ENCODE peak calls at places on chromosome 20, in five cellular contexts. One of them, this sample, is unnamed.

GRCh38 chr20:31632503-31633338 is 5.0 kb upstream of the COX4I2 start:
- DNase-seq in ovary: no peak
- DNase-seq in endodermal cell: no peak
- DNase-seq in aorta: no peak
- DNase-seq in A549: no peak
- DNase-seq in this sample: no peak

GRCh38 chr20:19758888-19759331 is 852 bp downstream of the RIN2 start:
- DNase-seq in ovary: peak
- DNase-seq in aorta: peak
- DNase-seq in endodermal cell: peak
- DNase-seq in A549: peak
- DNase-seq in this sample: peak

GRCh38 chr20:36620917-36621316 is 15.3 kb downstream of the RAB5IF start:
- DNase-seq in aorta: no peak
- DNase-seq in endodermal cell: no peak
- DNase-seq in ovary: no peak
- DNase-seq in A549: no peak
- DNase-seq in this sample: no peak

GRCh38 chr20:6692566-6693168 is 74.8 kb upstream of the BMP2 start:
- DNase-seq in endodermal cell: no peak
- DNase-seq in aorta: no peak
- DNase-seq in A549: no peak
- DNase-seq in ovary: no peak
- DNase-seq in this sample: no peak

GRCh38 chr20:46260480-46260879 is 47.8 kb downstream of the CDH22 start:
- DNase-seq in aorta: no peak
- DNase-seq in ovary: no peak
- DNase-seq in A549: no peak
- DNase-seq in endodermal cell: no peak
- DNase-seq in this sample: peak

GRCh38 chr20:25038103-25038410 is 19.9 kb downstream of the ACSS1 start:
- DNase-seq in A549: no peak
- DNase-seq in ovary: no peak
- DNase-seq in aorta: no peak
- DNase-seq in endodermal cell: no peak
- DNase-seq in this sample: no peak

GRCh38 chr20:10297684-10298240 is 79.1 kb downstream of the SNAP25 start:
- DNase-seq in ovary: no peak
- DNase-seq in A549: no peak
- DNase-seq in endodermal cell: no peak
- DNase-seq in aorta: no peak
- DNase-seq in this sample: no peak

GRCh38 chr20:34179636-34180360 is 61.4 kb upstream of the ASIP start:
- DNase-seq in A549: peak
- DNase-seq in aorta: no peak
- DNase-seq in ovary: no peak
- DNase-seq in endodermal cell: no peak
- DNase-seq in this sample: no peak

GRCh38 chr20:32316667-32317066 is 39.2 kb downstream of the KIF3B start:
- DNase-seq in A549: peak
- DNase-seq in ovary: no peak
- DNase-seq in aorta: no peak
- DNase-seq in endodermal cell: no peak
- DNase-seq in this sample: no peak

GRCh38 chr20:1673424-1673823 is 15.8 kb upstream of the SIRPG start:
- DNase-seq in A549: no peak
- DNase-seq in aorta: no peak
- DNase-seq in ovary: no peak
- DNase-seq in endodermal cell: no peak
- DNase-seq in this sample: no peak

GRCh38 chr20:49695830-49696229 is 17.8 kb downstream of the B4GALT5 start:
- DNase-seq in A549: no peak
- DNase-seq in endodermal cell: no peak
- DNase-seq in ovary: no peak
- DNase-seq in aorta: no peak
- DNase-seq in this sample: no peak

GRCh38 chr20:46311039-46311650 is 2.8 kb upstream of the CDH22 start:
- DNase-seq in A549: peak
- DNase-seq in endodermal cell: no peak
- DNase-seq in ovary: no peak
- DNase-seq in aorta: no peak
- DNase-seq in this sample: no peak

GRCh38 chr20:10655723-10656122 is 18.1 kb downstream of the JAG1 start:
- DNase-seq in aorta: no peak
- DNase-seq in A549: no peak
- DNase-seq in endodermal cell: no peak
- DNase-seq in ovary: no peak
- DNase-seq in this sample: no peak

GRCh38 chr20:51206032-51206662 is 183.2 kb upstream of the KCNG1 start:
- DNase-seq in ovary: no peak
- DNase-seq in aorta: no peak
- DNase-seq in A549: no peak
- DNase-seq in endodermal cell: peak
- DNase-seq in this sample: no peak

GRCh38 chr20:31594558-31595379 is 10.3 kb upstream of the ID1 start:
- DNase-seq in endodermal cell: peak
- DNase-seq in A549: peak
- DNase-seq in ovary: no peak
- DNase-seq in aorta: no peak
- DNase-seq in this sample: peak

GRCh38 chr20:19780261-19780660 is 22.2 kb downstream of the RIN2 start:
- DNase-seq in A549: no peak
- DNase-seq in aorta: no peak
- DNase-seq in endodermal cell: no peak
- DNase-seq in ovary: no peak
- DNase-seq in this sample: no peak

GRCh38 chr20:41798926-41799502 is 180.8 kb upstream of the CHD6 start:
- DNase-seq in aorta: no peak
- DNase-seq in endodermal cell: peak
- DNase-seq in A549: no peak
- DNase-seq in ovary: no peak
- DNase-seq in this sample: no peak

GRCh38 chr20:38880952-38881735 is 45.1 kb upstream of the FAM83D start:
- DNase-seq in A549: no peak
- DNase-seq in ovary: no peak
- DNase-seq in endodermal cell: no peak
- DNase-seq in aorta: no peak
- DNase-seq in this sample: no peak

GRCh38 chr20:1952737-1953530 is 40.9 kb downstream of the PDYN start:
- DNase-seq in ovary: no peak
- DNase-seq in aorta: no peak
- DNase-seq in A549: no peak
- DNase-seq in endodermal cell: no peak
- DNase-seq in this sample: no peak

GRCh38 chr20:31666258-31667042 is 28.7 kb downstream of the COX4I2 start:
- DNase-seq in ovary: no peak
- DNase-seq in endodermal cell: peak
- DNase-seq in aorta: peak
- DNase-seq in A549: no peak
- DNase-seq in this sample: peak

GRCh38 chr20:36274248-36274841 is 31.8 kb upstream of the DLGAP4 start:
- DNase-seq in endodermal cell: no peak
- DNase-seq in ovary: no peak
- DNase-seq in A549: no peak
- DNase-seq in aorta: no peak
- DNase-seq in this sample: no peak

GRCh38 chr20:63946986-63947637 is 9.1 kb downstream of the UCKL1 start:
- DNase-seq in endodermal cell: no peak
- DNase-seq in A549: no peak
- DNase-seq in ovary: peak
- DNase-seq in aorta: no peak
- DNase-seq in this sample: peak

GRCh38 chr20:63945031-63945658 is 11.1 kb downstream of the UCKL1 start:
- DNase-seq in ovary: no peak
- DNase-seq in A549: no peak
- DNase-seq in endodermal cell: no peak
- DNase-seq in aorta: peak
- DNase-seq in this sample: peak

GRCh38 chr20:63950701-63951397 is 5.4 kb downstream of the UCKL1 start:
- DNase-seq in endodermal cell: no peak
- DNase-seq in aorta: no peak
- DNase-seq in ovary: no peak
- DNase-seq in A549: no peak
- DNase-seq in this sample: peak

GRCh38 chr20:63945921-63946920 is 10.0 kb downstream of the UCKL1 start:
- DNase-seq in endodermal cell: no peak
- DNase-seq in A549: no peak
- DNase-seq in aorta: no peak
- DNase-seq in ovary: peak
- DNase-seq in this sample: no peak

DNA sequence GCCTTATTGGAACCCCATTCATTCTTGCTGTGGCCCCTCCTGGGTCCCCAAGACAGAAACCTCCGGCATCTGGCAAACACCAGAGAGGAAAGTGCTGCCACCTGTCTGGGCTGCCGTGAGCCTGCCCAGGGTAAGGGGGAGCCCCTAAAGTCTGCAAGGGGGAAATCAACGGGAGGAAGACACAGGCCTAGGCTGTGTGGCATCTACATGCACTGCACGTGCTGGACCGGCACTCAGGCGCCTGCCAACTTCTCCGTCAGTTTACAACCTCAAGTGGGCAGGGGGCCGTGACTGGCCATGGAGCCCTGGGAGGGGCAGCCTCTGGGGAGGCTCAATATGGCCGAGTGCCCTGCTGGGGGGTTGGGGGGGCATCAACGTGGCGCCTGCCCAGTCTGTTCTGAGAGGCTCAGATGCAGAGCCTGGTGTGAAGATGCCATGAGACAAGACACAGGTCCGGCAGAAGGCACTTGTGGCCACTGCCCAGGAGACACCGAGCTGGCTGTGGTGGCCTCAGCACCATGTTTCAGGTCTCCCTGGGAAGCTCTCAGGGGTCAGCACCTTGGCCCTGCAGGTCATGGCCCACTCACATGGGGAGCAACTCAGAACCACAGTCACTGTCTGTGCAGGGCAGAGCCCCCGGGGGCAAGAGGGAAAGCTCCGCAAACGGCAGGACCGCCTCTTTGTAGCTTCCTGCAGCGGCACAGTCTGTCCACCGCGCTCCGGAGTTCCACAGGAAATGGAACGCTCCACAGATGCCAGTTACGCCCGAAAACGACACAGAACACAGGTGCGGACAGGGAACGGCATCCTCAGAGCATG is 8.4 kb downstream of the UCKL1 start:
- DNase-seq in endodermal cell: no peak
- DNase-seq in aorta: peak
- DNase-seq in A549: no peak
- DNase-seq in ovary: peak
- DNase-seq in this sample: peak
- H3K4me3 ChIP-seq in endodermal cell: no peak
- H3K4me3 ChIP-seq in aorta: no peak
- H3K4me3 ChIP-seq in A549: no peak
- H3K4me3 ChIP-seq in ovary: no peak
- H3K4me3 ChIP-seq in this sample: no peak

GRCh38 chr20:21182832-21183563 is 57.1 kb downstream of the KIZ start:
- DNase-seq in endodermal cell: no peak
- DNase-seq in ovary: no peak
- DNase-seq in aorta: no peak
- DNase-seq in A549: peak
- DNase-seq in this sample: no peak

GRCh38 chr20:21181028-21181427 is 55.1 kb downstream of the KIZ start:
- DNase-seq in aorta: no peak
- DNase-seq in ovary: no peak
- DNase-seq in endodermal cell: no peak
- DNase-seq in A549: no peak
- DNase-seq in this sample: no peak

GRCh38 chr20:21184810-21185209 is 58.9 kb downstream of the KIZ start:
- DNase-seq in endodermal cell: no peak
- DNase-seq in aorta: no peak
- DNase-seq in A549: peak
- DNase-seq in ovary: no peak
- DNase-seq in this sample: no peak

GRCh38 chr20:21185849-21186248 is 60.0 kb downstream of the KIZ start:
- DNase-seq in endodermal cell: no peak
- DNase-seq in aorta: no peak
- DNase-seq in A549: no peak
- DNase-seq in ovary: no peak
- DNase-seq in this sample: no peak

GRCh38 chr20:21183722-21184121 is 57.8 kb downstream of the KIZ start:
- DNase-seq in ovary: no peak
- DNase-seq in endodermal cell: no peak
- DNase-seq in A549: peak
- DNase-seq in aorta: no peak
- DNase-seq in this sample: no peak
- H3K27ac ChIP-seq in ovary: no peak
- H3K27ac ChIP-seq in endodermal cell: no peak
- H3K27ac ChIP-seq in A549: peak
- H3K27ac ChIP-seq in aorta: no peak
- H3K27ac ChIP-seq in this sample: no peak

GRCh38 chr20:407953-408842 is at the start of gene RBCK1:
- DNase-seq in ovary: peak
- DNase-seq in A549: peak
- DNase-seq in aorta: peak
- DNase-seq in endodermal cell: peak
- DNase-seq in this sample: peak

GRCh38 chr20:407097-407952 is 774 bp upstream of the RBCK1 start:
- DNase-seq in ovary: peak
- DNase-seq in aorta: peak
- DNase-seq in A549: peak
- DNase-seq in endodermal cell: peak
- DNase-seq in this sample: peak

GRCh38 chr20:408843-409696 is 971 bp downstream of the RBCK1 start:
- DNase-seq in endodermal cell: peak
- DNase-seq in A549: no peak
- DNase-seq in ovary: no peak
- DNase-seq in aorta: no peak
- DNase-seq in this sample: no peak

GRCh38 chr20:404088-404487 is 4.0 kb upstream of the RBCK1 start:
- DNase-seq in aorta: no peak
- DNase-seq in A549: no peak
- DNase-seq in ovary: no peak
- DNase-seq in endodermal cell: no peak
- DNase-seq in this sample: no peak

GRCh38 chr20:406200-407096 is 1.7 kb upstream of the RBCK1 start:
- DNase-seq in aorta: no peak
- DNase-seq in ovary: no peak
- DNase-seq in endodermal cell: no peak
- DNase-seq in A549: no peak
- DNase-seq in this sample: no peak
- H3K4me3 ChIP-seq in aorta: no peak
- H3K4me3 ChIP-seq in ovary: no peak
- H3K4me3 ChIP-seq in endodermal cell: no peak
- H3K4me3 ChIP-seq in A549: peak
- H3K4me3 ChIP-seq in this sample: no peak

DNA sequence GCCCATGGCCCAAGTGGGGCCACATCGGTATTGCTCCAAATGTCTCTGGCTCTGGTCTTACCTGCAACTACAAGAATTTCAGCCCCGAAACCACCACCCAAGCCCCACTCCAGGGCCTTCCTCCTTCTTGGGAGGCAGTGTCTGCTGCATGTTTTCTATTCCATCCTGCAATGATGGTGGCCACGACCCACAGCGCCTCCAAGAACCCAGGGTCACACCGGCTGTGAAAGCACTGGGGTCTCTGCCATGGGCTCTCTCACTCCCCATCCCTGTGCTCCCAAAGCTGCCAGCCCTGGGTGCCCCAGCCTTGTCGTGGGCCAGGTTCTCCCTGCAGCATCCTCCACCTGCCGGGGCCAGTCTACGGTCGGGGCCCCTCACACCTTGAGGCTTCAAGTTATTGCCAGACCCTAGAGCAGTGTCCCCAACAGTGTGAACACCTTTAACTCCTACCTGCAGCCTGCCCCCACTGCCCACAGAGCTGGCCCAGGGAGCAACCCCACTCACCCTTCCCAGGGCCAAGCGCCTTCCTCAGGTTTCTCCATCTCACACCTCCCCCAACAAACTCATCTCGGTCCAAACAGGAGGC is 115.4 kb downstream of the JPH2 start:
- DNase-seq in endodermal cell: peak
- DNase-seq in A549: no peak
- DNase-seq in ovary: no peak
- DNase-seq in aorta: no peak
- DNase-seq in this sample: no peak
- H3K27ac ChIP-seq in endodermal cell: no peak
- H3K27ac ChIP-seq in A549: no peak
- H3K27ac ChIP-seq in ovary: no peak
- H3K27ac ChIP-seq in aorta: no peak
- H3K27ac ChIP-seq in this sample: no peak

This sample was measured in right cardiac atrium.